ENCODE peak calls at places on chromosomes 1 and 21, in seven cellular contexts. Z, A, H, P, B, E and W are unnamed samples.

GRCh38 chr1:191343816-191344215 is 814.4 kb upstream of the RGS18 start:
- DNase-seq in H (no peak), Z (no peak), A (peak), E (no peak), B (no peak), P (no peak), W (no peak)

GRCh38 chr1:118147542-118147941 is 37.5 kb downstream of the SPAG17 start:
- DNase-seq in A (peak), P (no peak), B (no peak), H (no peak), Z (no peak), E (no peak), W (no peak)

GRCh38 chr21:31520506-31521163 is 138.9 kb upstream of the SOD1 start:
- DNase-seq in E (no peak), A (peak), B (no peak), P (no peak), Z (no peak), H (no peak), W (no peak)

GRCh38 chr1:17903386-17903785 is 148.3 kb downstream of the ACTL8 start:
- DNase-seq in P (no peak), E (no peak), B (no peak), Z (no peak), H (no peak), A (no peak), W (no peak)

GRCh38 chr1:230268371-230269170 is 157.6 kb downstream of the PGBD5 start:
- DNase-seq in A (peak), B (peak), H (peak), Z (no peak), P (peak), E (peak), W (peak)

GRCh38 chr1:204110894-204111633 is 38.1 kb downstream of the SOX13 start:
- DNase-seq in E (no peak), B (no peak), H (no peak), Z (no peak), P (no peak), A (no peak), W (no peak)

GRCh38 chr1:246104927-246105326 is 402.2 kb downstream of the SMYD3 start:
- DNase-seq in B (no peak), A (no peak), H (no peak), Z (no peak), P (peak), E (no peak), W (no peak)

GRCh38 chr1:1547476-1547875 is 7.1 kb upstream of the TMEM240 start:
- DNase-seq in B (no peak), A (no peak), H (no peak), E (no peak), P (no peak), Z (no peak), W (no peak)

GRCh38 chr1:178371999-178372398 is 124.8 kb downstream of the CLEC20A start:
- DNase-seq in E (no peak), A (no peak), Z (no peak), P (no peak), H (no peak), B (no peak), W (no peak)

GRCh38 chr1:10471411-10472219 is 714 bp downstream of the DFFA start:
- DNase-seq in A (no peak), P (no peak), Z (no peak), E (no peak), B (no peak), H (peak), W (no peak)

GRCh38 chr1:211812584-211812983 is 18.0 kb downstream of the LPGAT1 start:
- DNase-seq in A (no peak), B (no peak), Z (no peak), E (no peak), P (no peak), H (no peak), W (no peak)

GRCh38 chr1:119288751-119289150 is 79.8 kb upstream of the HAO2 start:
- DNase-seq in B (no peak), P (no peak), E (no peak), A (no peak), Z (no peak), H (no peak), W (no peak)

GRCh38 chr1:220786337-220787068 is at the start of gene MTARC1:
- DNase-seq in E (peak), H (peak), A (no peak), B (peak), P (peak), Z (peak), W (peak)

GRCh38 chr1:41382531-41383090 is 21.4 kb downstream of the FOXO6 start:
- DNase-seq in Z (peak), P (no peak), A (no peak), E (no peak), H (peak), B (peak), W (peak)

GRCh38 chr1:81799939-81800740 is 594 bp upstream of the ADGRL2 start:
- DNase-seq in P (peak), H (peak), E (peak), A (no peak), Z (peak), B (peak), W (peak)

GRCh38 chr1:67479146-67479891 is 49.1 kb upstream of the SERBP1 start:
- DNase-seq in E (no peak), B (peak), H (no peak), Z (no peak), A (no peak), P (no peak), W (peak)

GRCh38 chr1:212101735-212102134 is 66.2 kb downstream of the DTL start:
- DNase-seq in H (no peak), E (no peak), B (no peak), Z (no peak), A (no peak), P (no peak), W (no peak)

GRCh38 chr1:32393832-32394140 is 455 bp downstream of the BSDC1 start:
- DNase-seq in B (peak), P (no peak), A (no peak), Z (peak), H (no peak), E (peak), W (peak)

GRCh38 chr1:95124342-95124741 is 7.2 kb downstream of the TLCD4 start:
- DNase-seq in Z (no peak), H (no peak), P (no peak), B (no peak), A (no peak), E (no peak), W (no peak)
- H3K4me3 ChIP-seq in Z (no peak), H (no peak), P (no peak), B (no peak), A (no peak), E (no peak), W (no peak)

GRCh38 chr1:38030596-38031512 is 15.7 kb downstream of the POU3F1 start:
- DNase-seq in P (no peak), B (no peak), A (no peak), E (no peak), H (no peak), Z (no peak), W (no peak)
- H3K4me3 ChIP-seq in P (no peak), B (no peak), A (no peak), E (no peak), H (no peak), Z (no peak), W (no peak)

GRCh38 chr1:16117369-16117768 is 38.5 kb downstream of the EPHA2 start:
- DNase-seq in P (no peak), Z (no peak), A (no peak), E (no peak), H (no peak), B (no peak), W (no peak)

GRCh38 chr1:16117936-16118335 is 37.9 kb downstream of the EPHA2 start:
- DNase-seq in B (no peak), E (no peak), P (no peak), A (no peak), H (peak), Z (no peak), W (no peak)

GRCh38 chr1:16119504-16119903 is 36.4 kb downstream of the EPHA2 start:
- DNase-seq in P (no peak), H (peak), B (no peak), E (no peak), Z (no peak), A (no peak), W (no peak)

GRCh38 chr1:16119926-16120325 is 35.9 kb downstream of the EPHA2 start:
- DNase-seq in H (peak), P (no peak), E (no peak), Z (no peak), A (no peak), B (no peak), W (no peak)

DNA sequence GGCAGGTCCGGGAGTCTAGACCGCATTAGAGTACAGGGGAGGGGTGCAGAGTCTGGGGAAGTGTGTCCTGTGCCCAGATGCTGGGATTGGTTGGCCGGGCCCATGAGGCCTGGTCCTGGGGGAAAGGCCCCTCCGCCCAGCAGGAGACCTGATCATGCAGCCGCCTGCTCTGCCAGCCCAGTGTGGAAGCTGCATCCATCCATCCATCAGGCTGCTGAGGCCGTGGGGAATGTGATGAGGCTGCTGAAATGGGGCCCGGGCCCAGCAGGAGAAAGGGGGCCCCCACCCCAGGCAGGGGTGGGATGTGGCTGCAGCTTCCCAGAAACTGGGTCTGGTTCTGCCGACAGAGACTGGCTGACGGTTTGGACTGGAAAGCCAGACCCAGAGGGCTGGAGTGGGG is 37.2 kb downstream of the EPHA2 start:
- DNase-seq in B (no peak), E (no peak), H (no peak), A (no peak), P (no peak), Z (no peak), W (no peak)
- H3K4me3 ChIP-seq in B (no peak), E (no peak), H (no peak), A (no peak), P (no peak), Z (no peak), W (no peak)

DNA sequence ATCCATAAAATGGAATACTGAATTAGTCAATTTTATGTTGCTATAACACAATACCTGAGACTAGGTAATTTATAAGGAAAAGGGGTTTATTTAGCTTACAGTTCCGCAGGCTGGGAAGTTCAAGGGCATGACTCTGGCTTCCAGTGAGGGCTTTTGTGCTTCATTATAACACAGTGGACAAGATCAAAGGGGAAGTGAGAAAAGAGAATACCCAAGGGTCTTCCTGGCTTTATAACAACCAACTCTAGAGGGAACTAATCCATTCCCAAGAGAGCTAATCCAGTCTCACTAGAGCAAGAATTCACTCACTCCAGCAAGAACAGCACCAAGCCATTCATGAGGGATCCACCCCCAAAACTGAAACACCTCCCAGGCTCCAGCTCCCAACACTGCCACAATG is 3.1 kb downstream of the KIFAP3 start:
- DNase-seq in H (no peak), Z (no peak), P (no peak), A (no peak), B (no peak), E (no peak), W (no peak)
- H3K4me3 ChIP-seq in H (no peak), Z (no peak), P (no peak), A (no peak), B (no peak), E (no peak), W (no peak)

DNA sequence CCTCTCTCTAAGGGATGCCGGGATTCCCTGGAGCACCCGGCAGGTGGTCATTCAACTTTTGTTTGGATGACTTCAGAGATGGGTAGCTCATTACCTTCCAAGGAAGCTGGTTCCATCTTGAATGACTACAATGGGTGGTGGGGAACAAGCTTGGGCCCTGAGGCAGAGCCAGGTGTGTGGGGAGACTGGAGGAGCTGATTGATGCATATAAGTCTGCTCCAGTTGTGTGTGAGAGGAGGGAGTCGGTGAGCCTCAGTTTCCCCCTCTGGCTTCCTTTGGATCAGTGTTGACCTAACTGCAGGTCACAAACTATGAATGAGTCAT is 133.8 kb upstream of the ZBTB40 start:
- DNase-seq in Z (no peak), P (no peak), A (no peak), E (no peak), H (no peak), B (no peak), W (no peak)
- H3K4me3 ChIP-seq in Z (no peak), P (no peak), A (no peak), E (no peak), H (no peak), B (no peak), W (no peak)

DNA sequence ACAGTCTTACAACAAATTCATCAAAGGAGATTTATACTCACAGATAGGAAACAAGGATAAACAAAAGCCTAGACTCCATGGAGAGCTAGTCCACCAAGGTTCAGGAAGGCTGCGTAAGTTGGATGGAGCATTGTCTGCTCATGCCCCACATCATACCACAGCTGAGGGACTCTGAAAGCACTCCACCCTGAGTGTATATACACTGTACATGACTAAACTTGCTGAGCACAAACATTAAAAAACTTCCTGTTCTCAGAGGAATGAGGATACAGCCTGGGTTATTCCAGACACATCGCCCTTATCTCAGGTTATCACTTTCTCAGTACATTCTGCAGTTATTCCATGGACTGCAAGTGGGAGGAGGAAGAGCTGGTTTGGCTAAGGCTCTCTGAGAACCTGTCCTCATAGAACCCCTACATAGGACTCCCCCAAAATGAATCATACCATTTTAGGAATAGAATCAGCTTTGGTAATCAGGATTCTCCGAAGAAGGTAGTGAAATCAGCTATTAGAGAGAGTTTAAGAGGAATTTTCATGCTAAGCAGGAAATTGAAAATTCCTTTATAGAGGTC is 58.0 kb upstream of the PRMT6 start:
- DNase-seq in H (no peak), P (no peak), Z (no peak), A (no peak), E (no peak), B (peak), W (no peak)
- H3K4me3 ChIP-seq in H (no peak), P (no peak), Z (no peak), A (no peak), E (no peak), B (no peak), W (no peak)